ENCODE peak calls at places on chromosomes 12 and 14, in ten cellular contexts. One of them, this sample, is unnamed.

GRCh38 chr14:84399296-84399910 is 1130.5 kb upstream of the FLRT2 start:
- DNase-seq in head of caudate nucleus: no peak
- DNase-seq in hypothalamus: no peak
- DNase-seq in stimulated activated CD4-positive, alpha-beta T cell treated with anti-CD3 and anti-CD28 coated beads, Interleukin-2, amount 100 ng/mL, for 48 hours: no peak
- DNase-seq in activated T-cell treated with anti-CD3 and anti-CD28 coated beads, Interleukin-2, amount 50 U/mL, for 72 hours: no peak
- DNase-seq in epithelial cell of proximal tubule: no peak
- DNase-seq in GM04503: no peak
- DNase-seq in Right ventricle myocardium superior: no peak
- DNase-seq in ACHN: no peak
- DNase-seq in frontal cortex: no peak
- DNase-seq in this sample: peak; percentile 12

GRCh38 chr12:22709292-22709691 is 84.3 kb downstream of the ETNK1 start:
- DNase-seq in ACHN: peak; percentile 66
- DNase-seq in activated T-cell treated with anti-CD3 and anti-CD28 coated beads, Interleukin-2, amount 50 U/mL, for 72 hours: no peak
- DNase-seq in GM04503: no peak
- DNase-seq in hypothalamus: no peak
- DNase-seq in frontal cortex: peak; percentile 53
- DNase-seq in epithelial cell of proximal tubule: no peak
- DNase-seq in stimulated activated CD4-positive, alpha-beta T cell treated with anti-CD3 and anti-CD28 coated beads, Interleukin-2, amount 100 ng/mL, for 48 hours: no peak
- DNase-seq in head of caudate nucleus: no peak
- DNase-seq in Right ventricle myocardium superior: no peak
- DNase-seq in this sample: no peak

GRCh38 chr12:104733717-104734175 is 224.3 kb downstream of the SLC41A2 start:
- DNase-seq in ACHN: peak; percentile 52
- DNase-seq in epithelial cell of proximal tubule: no peak
- DNase-seq in hypothalamus: no peak
- DNase-seq in GM04503: no peak
- DNase-seq in frontal cortex: no peak
- DNase-seq in Right ventricle myocardium superior: no peak
- DNase-seq in activated T-cell treated with anti-CD3 and anti-CD28 coated beads, Interleukin-2, amount 50 U/mL, for 72 hours: peak; percentile 53
- DNase-seq in stimulated activated CD4-positive, alpha-beta T cell treated with anti-CD3 and anti-CD28 coated beads, Interleukin-2, amount 100 ng/mL, for 48 hours: peak; percentile 15
- DNase-seq in head of caudate nucleus: no peak
- DNase-seq in this sample: no peak

GRCh38 chr12:65019696-65020095 is 101.4 kb downstream of the WIF1 start:
- DNase-seq in frontal cortex: no peak
- DNase-seq in hypothalamus: no peak
- DNase-seq in ACHN: no peak
- DNase-seq in Right ventricle myocardium superior: no peak
- DNase-seq in GM04503: no peak
- DNase-seq in head of caudate nucleus: no peak
- DNase-seq in activated T-cell treated with anti-CD3 and anti-CD28 coated beads, Interleukin-2, amount 50 U/mL, for 72 hours: no peak
- DNase-seq in stimulated activated CD4-positive, alpha-beta T cell treated with anti-CD3 and anti-CD28 coated beads, Interleukin-2, amount 100 ng/mL, for 48 hours: no peak
- DNase-seq in epithelial cell of proximal tubule: no peak
- DNase-seq in this sample: no peak

GRCh38 chr12:76964784-76965571 is 86.2 kb upstream of the CSRP2 start:
- DNase-seq in head of caudate nucleus: no peak
- DNase-seq in frontal cortex: no peak
- DNase-seq in Right ventricle myocardium superior: no peak
- DNase-seq in hypothalamus: no peak
- DNase-seq in activated T-cell treated with anti-CD3 and anti-CD28 coated beads, Interleukin-2, amount 50 U/mL, for 72 hours: no peak
- DNase-seq in epithelial cell of proximal tubule: no peak
- DNase-seq in ACHN: no peak
- DNase-seq in stimulated activated CD4-positive, alpha-beta T cell treated with anti-CD3 and anti-CD28 coated beads, Interleukin-2, amount 100 ng/mL, for 48 hours: no peak
- DNase-seq in GM04503: no peak
- DNase-seq in this sample: no peak

GRCh38 chr12:111443586-111443985 is 37.9 kb downstream of the SH2B3 start:
- DNase-seq in activated T-cell treated with anti-CD3 and anti-CD28 coated beads, Interleukin-2, amount 50 U/mL, for 72 hours: peak; percentile 62
- DNase-seq in epithelial cell of proximal tubule: no peak
- DNase-seq in GM04503: no peak
- DNase-seq in frontal cortex: no peak
- DNase-seq in hypothalamus: no peak
- DNase-seq in stimulated activated CD4-positive, alpha-beta T cell treated with anti-CD3 and anti-CD28 coated beads, Interleukin-2, amount 100 ng/mL, for 48 hours: no peak
- DNase-seq in head of caudate nucleus: no peak
- DNase-seq in ACHN: peak; percentile 43
- DNase-seq in Right ventricle myocardium superior: peak; percentile 28
- DNase-seq in this sample: no peak

GRCh38 chr14:100274250-100274649 is 32.0 kb downstream of the SLC25A29 start:
- DNase-seq in hypothalamus: no peak
- DNase-seq in epithelial cell of proximal tubule: no peak
- DNase-seq in stimulated activated CD4-positive, alpha-beta T cell treated with anti-CD3 and anti-CD28 coated beads, Interleukin-2, amount 100 ng/mL, for 48 hours: no peak
- DNase-seq in ACHN: no peak
- DNase-seq in Right ventricle myocardium superior: no peak
- DNase-seq in frontal cortex: no peak
- DNase-seq in GM04503: no peak
- DNase-seq in activated T-cell treated with anti-CD3 and anti-CD28 coated beads, Interleukin-2, amount 50 U/mL, for 72 hours: no peak
- DNase-seq in head of caudate nucleus: no peak
- DNase-seq in this sample: no peak

GRCh38 chr12:111447571-111448265 is 42.0 kb downstream of the SH2B3 start:
- DNase-seq in frontal cortex: no peak
- DNase-seq in activated T-cell treated with anti-CD3 and anti-CD28 coated beads, Interleukin-2, amount 50 U/mL, for 72 hours: no peak
- DNase-seq in ACHN: no peak
- DNase-seq in stimulated activated CD4-positive, alpha-beta T cell treated with anti-CD3 and anti-CD28 coated beads, Interleukin-2, amount 100 ng/mL, for 48 hours: no peak
- DNase-seq in head of caudate nucleus: no peak
- DNase-seq in GM04503: no peak
- DNase-seq in hypothalamus: no peak
- DNase-seq in epithelial cell of proximal tubule: no peak
- DNase-seq in Right ventricle myocardium superior: peak; percentile 40
- DNase-seq in this sample: no peak

GRCh38 chr14:75198291-75198933 is 22.0 kb upstream of the TMED10 start:
- DNase-seq in Right ventricle myocardium superior: peak; percentile 76
- DNase-seq in activated T-cell treated with anti-CD3 and anti-CD28 coated beads, Interleukin-2, amount 50 U/mL, for 72 hours: no peak
- DNase-seq in ACHN: no peak
- DNase-seq in stimulated activated CD4-positive, alpha-beta T cell treated with anti-CD3 and anti-CD28 coated beads, Interleukin-2, amount 100 ng/mL, for 48 hours: no peak
- DNase-seq in GM04503: no peak
- DNase-seq in hypothalamus: no peak
- DNase-seq in epithelial cell of proximal tubule: no peak
- DNase-seq in frontal cortex: peak; percentile 62
- DNase-seq in head of caudate nucleus: peak; percentile 24
- DNase-seq in this sample: no peak

GRCh38 chr14:61712137-61712536 is 16.8 kb downstream of the HIF1A start:
- DNase-seq in Right ventricle myocardium superior: no peak
- DNase-seq in stimulated activated CD4-positive, alpha-beta T cell treated with anti-CD3 and anti-CD28 coated beads, Interleukin-2, amount 100 ng/mL, for 48 hours: no peak
- DNase-seq in epithelial cell of proximal tubule: no peak
- DNase-seq in frontal cortex: no peak
- DNase-seq in ACHN: no peak
- DNase-seq in activated T-cell treated with anti-CD3 and anti-CD28 coated beads, Interleukin-2, amount 50 U/mL, for 72 hours: no peak
- DNase-seq in head of caudate nucleus: no peak
- DNase-seq in GM04503: no peak
- DNase-seq in hypothalamus: no peak
- DNase-seq in this sample: no peak

GRCh38 chr14:33210304-33210703 is 271.6 kb downstream of the NPAS3 start:
- DNase-seq in hypothalamus: no peak
- DNase-seq in epithelial cell of proximal tubule: no peak
- DNase-seq in activated T-cell treated with anti-CD3 and anti-CD28 coated beads, Interleukin-2, amount 50 U/mL, for 72 hours: no peak
- DNase-seq in head of caudate nucleus: no peak
- DNase-seq in frontal cortex: no peak
- DNase-seq in Right ventricle myocardium superior: no peak
- DNase-seq in GM04503: no peak
- DNase-seq in ACHN: peak; percentile 5
- DNase-seq in stimulated activated CD4-positive, alpha-beta T cell treated with anti-CD3 and anti-CD28 coated beads, Interleukin-2, amount 100 ng/mL, for 48 hours: no peak
- DNase-seq in this sample: no peak

GRCh38 chr14:34650786-34651584 is 21.0 kb upstream of the SNX6 start:
- DNase-seq in stimulated activated CD4-positive, alpha-beta T cell treated with anti-CD3 and anti-CD28 coated beads, Interleukin-2, amount 100 ng/mL, for 48 hours: no peak
- DNase-seq in activated T-cell treated with anti-CD3 and anti-CD28 coated beads, Interleukin-2, amount 50 U/mL, for 72 hours: no peak
- DNase-seq in frontal cortex: no peak
- DNase-seq in ACHN: peak; percentile 78
- DNase-seq in head of caudate nucleus: no peak
- DNase-seq in GM04503: peak; percentile 100
- DNase-seq in Right ventricle myocardium superior: no peak
- DNase-seq in epithelial cell of proximal tubule: peak; percentile 98
- DNase-seq in hypothalamus: no peak
- DNase-seq in this sample: no peak

GRCh38 chr14:70755655-70756054 is 53.7 kb downstream of the MAP3K9 start:
- DNase-seq in epithelial cell of proximal tubule: no peak
- DNase-seq in ACHN: peak; percentile 40
- DNase-seq in hypothalamus: no peak
- DNase-seq in GM04503: no peak
- DNase-seq in activated T-cell treated with anti-CD3 and anti-CD28 coated beads, Interleukin-2, amount 50 U/mL, for 72 hours: no peak
- DNase-seq in stimulated activated CD4-positive, alpha-beta T cell treated with anti-CD3 and anti-CD28 coated beads, Interleukin-2, amount 100 ng/mL, for 48 hours: no peak
- DNase-seq in frontal cortex: no peak
- DNase-seq in Right ventricle myocardium superior: no peak
- DNase-seq in head of caudate nucleus: no peak
- DNase-seq in this sample: no peak

GRCh38 chr14:64391113-64391725 is 3.1 kb downstream of the MTHFD1 start:
- DNase-seq in Right ventricle myocardium superior: no peak
- DNase-seq in epithelial cell of proximal tubule: no peak
- DNase-seq in frontal cortex: no peak
- DNase-seq in ACHN: no peak
- DNase-seq in activated T-cell treated with anti-CD3 and anti-CD28 coated beads, Interleukin-2, amount 50 U/mL, for 72 hours: no peak
- DNase-seq in head of caudate nucleus: no peak
- DNase-seq in GM04503: no peak
- DNase-seq in stimulated activated CD4-positive, alpha-beta T cell treated with anti-CD3 and anti-CD28 coated beads, Interleukin-2, amount 100 ng/mL, for 48 hours: no peak
- DNase-seq in hypothalamus: no peak
- DNase-seq in this sample: no peak

GRCh38 chr12:128727999-128728398 is 95.8 kb downstream of the SLC15A4 start:
- DNase-seq in stimulated activated CD4-positive, alpha-beta T cell treated with anti-CD3 and anti-CD28 coated beads, Interleukin-2, amount 100 ng/mL, for 48 hours: no peak
- DNase-seq in frontal cortex: no peak
- DNase-seq in head of caudate nucleus: no peak
- DNase-seq in epithelial cell of proximal tubule: peak; percentile 90
- DNase-seq in hypothalamus: no peak
- DNase-seq in Right ventricle myocardium superior: no peak
- DNase-seq in GM04503: no peak
- DNase-seq in activated T-cell treated with anti-CD3 and anti-CD28 coated beads, Interleukin-2, amount 50 U/mL, for 72 hours: no peak
- DNase-seq in ACHN: peak; percentile 99
- DNase-seq in this sample: no peak

GRCh38 chr14:91606851-91607250 is 96.7 kb upstream of the PPP4R3A start:
- DNase-seq in GM04503: no peak
- DNase-seq in frontal cortex: no peak
- DNase-seq in hypothalamus: no peak
- DNase-seq in ACHN: no peak
- DNase-seq in epithelial cell of proximal tubule: no peak
- DNase-seq in head of caudate nucleus: no peak
- DNase-seq in activated T-cell treated with anti-CD3 and anti-CD28 coated beads, Interleukin-2, amount 50 U/mL, for 72 hours: no peak
- DNase-seq in stimulated activated CD4-positive, alpha-beta T cell treated with anti-CD3 and anti-CD28 coated beads, Interleukin-2, amount 100 ng/mL, for 48 hours: no peak
- DNase-seq in Right ventricle myocardium superior: no peak
- DNase-seq in this sample: no peak